ENCODE peak calls at places on chromosomes 6 and 20, in five cellular contexts. U is CD4-positive, alpha-beta memory T cell; L is adrenal gland; Y is A549; E is colonic mucosa. X is an unnamed sample. For H3K9me3, the result is how much of the 10 kb centered on the place peaks cover.

GRCh38 chr20:412081-412480 is 4.0 kb downstream of the RBCK1 start:
- DNase-seq in U (no peak), L (no peak), Y (no peak), E (no peak), X (no peak)

GRCh38 chr6:22470454-22471368 is 98.7 kb upstream of the HDGFL1 start:
- DNase-seq in U (no peak), L (peak), Y (peak), E (peak), X (peak)

GRCh38 chr6:168941036-168941435 is 312.6 kb downstream of the THBS2 start:
- DNase-seq in U (no peak), L (no peak), Y (no peak), E (no peak), X (no peak)

GRCh38 chr20:63178889-63179751 is 36.8 kb downstream of the YTHDF1 start:
- DNase-seq in U (peak), L (peak), Y (no peak), E (peak), X (peak)

GRCh38 chr6:128882991-128883571 is at the start of gene LAMA2:
- DNase-seq in U (no peak), L (peak), Y (no peak), E (peak), X (peak)

GRCh38 chr20:51594206-51594998 is 51.9 kb upstream of the NFATC2 start:
- DNase-seq in U (no peak), L (no peak), Y (no peak), E (no peak), X (no peak)

GRCh38 chr6:54847799-54848597 is 1.4 kb downstream of the FAM83B start:
- DNase-seq in U (no peak), L (no peak), Y (no peak), E (peak), X (peak)

GRCh38 chr6:13457577-13457976 is 29.8 kb downstream of the GFOD1 start:
- DNase-seq in U (no peak), L (no peak), Y (no peak), E (no peak), X (no peak)

GRCh38 chr20:50625986-50626677 is 65.2 kb downstream of the RIPOR3 start:
- DNase-seq in U (no peak), L (peak), Y (peak), E (peak), X (peak)

GRCh38 chr6:127118505-127119360 is at the start of gene RSPO3:
- DNase-seq in U (no peak), L (no peak), Y (peak), E (peak), X (peak)

GRCh38 chr20:4130404-4131189 is 115.2 kb upstream of the RNF24 start:
- DNase-seq in U (no peak), L (no peak), Y (peak), E (no peak), X (no peak)

GRCh38 chr20:32062776-32063170 is 10.7 kb downstream of the HCK start:
- DNase-seq in U (no peak), L (peak), Y (no peak), E (peak), X (no peak)

GRCh38 chr6:111486475-111486874 is 3.5 kb upstream of the REV3L start:
- DNase-seq in U (no peak), L (no peak), Y (no peak), E (no peak), X (no peak)
- H3K27ac ChIP-seq in U (peak), L (no peak), Y (no peak), E (no peak), X (no peak)

DNA sequence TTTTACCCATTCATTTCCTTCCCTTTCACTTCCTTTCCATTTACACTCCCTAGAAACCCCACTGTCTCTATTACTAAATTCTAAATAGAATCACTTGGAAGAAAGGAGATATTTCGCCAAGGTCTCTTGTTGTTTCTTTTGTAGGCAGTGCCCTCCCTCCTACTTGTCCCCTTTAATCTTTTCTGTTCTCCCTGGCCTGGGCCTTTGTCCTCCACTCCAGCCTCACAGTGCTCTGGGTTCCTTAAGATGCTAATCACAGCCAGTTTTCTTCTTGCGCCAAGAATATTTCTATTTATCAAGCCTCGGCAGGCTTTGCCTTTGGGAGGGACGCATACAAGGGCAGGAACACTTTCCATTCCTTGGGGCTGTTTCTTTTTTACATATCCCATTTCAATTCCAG is 520.5 kb upstream of the CHD6 start:
- DNase-seq in U (no peak), L (no peak), Y (no peak), E (no peak), X (no peak)
- H3K9me3 ChIP-seq in U (under half), L (under half), Y (under half), E (under half), X (under half)

DNA sequence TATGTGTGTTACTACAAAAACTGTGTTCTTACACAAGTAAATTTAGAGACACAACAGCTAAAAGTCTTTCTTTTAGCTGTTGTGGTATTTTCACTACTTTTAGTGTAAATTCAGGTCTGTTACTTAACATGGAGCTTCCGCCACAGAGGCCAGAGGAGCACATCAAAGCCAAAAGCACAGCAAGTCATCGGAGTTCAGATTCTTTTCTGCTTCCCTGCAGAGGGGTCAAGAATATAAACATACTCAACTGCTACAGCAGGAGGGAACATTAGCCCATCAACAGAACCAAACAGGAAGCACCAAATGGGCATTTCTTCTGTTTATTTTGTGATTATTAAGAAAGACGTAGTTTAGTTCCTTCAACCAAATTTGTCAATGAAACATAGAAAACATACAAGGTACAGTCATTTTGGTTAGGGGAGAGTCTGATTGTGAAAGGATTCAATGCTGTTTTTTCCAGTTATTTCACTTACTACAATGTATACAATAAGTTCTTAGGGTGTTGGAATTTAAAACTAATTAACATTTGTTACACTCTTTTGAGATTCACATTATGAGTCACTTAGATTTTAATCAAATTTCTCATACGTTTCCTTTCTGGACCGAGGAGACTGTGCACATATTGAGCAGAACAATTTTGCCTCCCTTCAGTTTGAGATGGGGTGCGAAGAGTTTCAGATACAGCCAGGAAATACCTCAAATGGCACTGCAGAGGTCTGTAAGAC is 42.8 kb upstream of the DSE start:
- DNase-seq in U (no peak), L (no peak), Y (no peak), E (no peak), X (no peak)
- H3K27ac ChIP-seq in U (no peak), L (no peak), Y (no peak), E (no peak), X (peak)

DNA sequence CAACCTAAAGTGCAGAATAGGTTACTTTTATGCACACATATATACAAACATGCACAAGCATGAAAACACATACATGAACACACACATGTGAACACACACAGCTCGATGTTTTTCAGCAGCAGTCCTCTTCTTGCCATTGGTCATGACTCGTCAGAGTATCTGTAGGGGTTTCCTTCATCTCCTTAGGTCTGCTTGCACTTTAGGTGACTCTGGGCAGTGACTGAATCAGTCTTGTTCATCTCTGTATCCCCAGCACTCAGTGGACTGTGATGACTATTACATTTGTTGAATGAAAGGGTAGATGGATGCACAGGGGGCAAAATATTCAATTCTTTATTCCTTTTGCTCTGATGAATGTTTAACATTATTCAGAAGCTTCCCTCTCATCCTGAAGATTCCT is 26.8 kb downstream of the CBLN4 start:
- DNase-seq in U (no peak), L (no peak), Y (no peak), E (no peak), X (no peak)
- H3K9me3 ChIP-seq in U (under half), L (under half), Y (under half), E (under half), X (under half)

GRCh38 chr6:103002282-103002681 is 1608.8 kb downstream of the GRIK2 start:
- DNase-seq in U (no peak), L (no peak), Y (no peak), E (no peak), X (peak)

GRCh38 chr6:102995491-102995890 is 1602.0 kb downstream of the GRIK2 start:
- DNase-seq in U (no peak), L (no peak), Y (no peak), E (no peak), X (no peak)

GRCh38 chr6:103001724-103002123 is 1608.2 kb downstream of the GRIK2 start:
- DNase-seq in U (no peak), L (no peak), Y (no peak), E (no peak), X (no peak)

GRCh38 chr6:102994866-102995265 is 1601.4 kb downstream of the GRIK2 start:
- DNase-seq in U (no peak), L (no peak), Y (no peak), E (no peak), X (no peak)

GRCh38 chr6:103000686-103001085 is 1607.2 kb downstream of the GRIK2 start:
- DNase-seq in U (no peak), L (no peak), Y (no peak), E (no peak), X (no peak)
- H3K27ac ChIP-seq in U (no peak), L (no peak), Y (no peak), E (no peak), X (no peak)

GRCh38 chr20:37457928-37458327 is 63.1 kb upstream of the NNAT start:
- DNase-seq in U (no peak), L (no peak), Y (no peak), E (no peak), X (no peak)

GRCh38 chr20:37455659-37456058 is 65.4 kb upstream of the NNAT start:
- DNase-seq in U (no peak), L (no peak), Y (no peak), E (no peak), X (no peak)

GRCh38 chr20:37458761-37459160 is 62.3 kb upstream of the NNAT start:
- DNase-seq in U (no peak), L (no peak), Y (no peak), E (no peak), X (no peak)

GRCh38 chr20:37454636-37455035 is 66.4 kb upstream of the NNAT start:
- DNase-seq in U (no peak), L (no peak), Y (no peak), E (no peak), X (no peak)

DNA sequence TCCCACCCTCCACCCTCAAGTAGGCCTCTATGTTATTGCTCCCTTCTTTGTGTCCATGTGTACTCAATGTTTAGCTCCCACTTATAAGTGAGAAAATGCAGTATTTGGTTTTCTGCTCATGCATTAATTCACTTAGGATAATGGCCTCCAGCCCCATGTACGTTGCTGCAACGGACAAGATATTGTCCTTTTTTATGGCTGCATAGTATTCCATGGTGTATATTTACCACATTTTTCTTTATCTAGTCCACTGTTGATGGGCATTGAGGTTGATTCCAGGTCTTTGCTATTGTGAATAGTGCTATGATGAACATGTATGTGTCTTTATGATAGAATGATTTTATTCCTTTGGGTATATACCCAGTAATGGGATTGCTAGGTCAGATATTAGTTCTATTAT is 64.1 kb upstream of the NNAT start:
- DNase-seq in U (no peak), L (no peak), Y (no peak), E (no peak), X (no peak)
- H3K9me3 ChIP-seq in U (under half), L (under half), Y (half or more), E (under half), X (under half)

GRCh38 chr20:37011147-37011546 is 59.6 kb upstream of the SAMHD1 start:
- DNase-seq in U (no peak), L (no peak), Y (no peak), E (no peak), X (no peak)

GRCh38 chr20:37007898-37008649 is 56.6 kb upstream of the SAMHD1 start:
- DNase-seq in U (peak), L (no peak), Y (no peak), E (no peak), X (peak)
- H3K27ac ChIP-seq in U (peak), L (no peak), Y (no peak), E (no peak), X (no peak)

GRCh38 chr6:15642276-15642675 is 20.6 kb downstream of the DTNBP1 start:
- DNase-seq in U (no peak), L (no peak), Y (no peak), E (no peak), X (no peak)

GRCh38 chr6:15638373-15638772 is 24.5 kb downstream of the DTNBP1 start:
- DNase-seq in U (no peak), L (no peak), Y (no peak), E (no peak), X (no peak)

GRCh38 chr6:15644904-15645303 is 17.9 kb downstream of the DTNBP1 start:
- DNase-seq in U (no peak), L (no peak), Y (no peak), E (no peak), X (no peak)

GRCh38 chr6:15643542-15643941 is 19.3 kb downstream of the DTNBP1 start:
- DNase-seq in U (no peak), L (no peak), Y (no peak), E (no peak), X (no peak)
- H3K9me3 ChIP-seq in U (under half), L (under half), Y (under half), E (under half), X (under half)

DNA sequence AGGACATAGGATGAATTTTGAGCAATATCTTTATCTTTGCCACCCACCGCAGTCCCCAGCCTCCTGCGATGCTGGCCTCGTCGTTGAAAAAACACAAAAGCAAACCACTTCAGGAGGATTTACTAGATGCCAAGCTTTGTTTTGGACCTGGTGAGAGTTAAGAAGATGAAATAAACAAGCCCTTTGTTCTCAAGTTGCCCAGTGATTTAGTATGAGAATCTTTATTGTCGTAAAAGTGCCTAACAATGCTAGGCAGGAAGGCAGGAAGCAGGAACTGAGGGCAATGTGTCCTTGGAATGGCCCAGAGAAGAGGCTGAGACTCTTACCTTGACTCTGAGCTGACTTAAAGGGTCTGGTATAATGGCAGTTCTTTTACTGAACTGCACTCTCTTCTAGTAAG is 116.0 kb downstream of the TRMT11 start:
- DNase-seq in U (no peak), L (no peak), Y (no peak), E (no peak), X (no peak)
- H3K27ac ChIP-seq in U (no peak), L (no peak), Y (no peak), E (no peak), X (no peak)